ENCODE peak calls at places on chromosomes 16 and 17, in seven cellular contexts. One of them, this sample, is unnamed.

GRCh38 chr17:56185491-56185890 is 32.2 kb downstream of the ANKFN1 start:
- DNase-seq in body of pancreas: no peak
- DNase-seq in sigmoid colon: no peak
- DNase-seq in adrenal gland: no peak
- DNase-seq in GM12878: no peak
- DNase-seq in Peyer's patch: no peak
- DNase-seq in tibial nerve: no peak
- DNase-seq in this sample: no peak

GRCh38 chr17:2924211-2924610 is 128.0 kb downstream of the RAP1GAP2 start:
- DNase-seq in body of pancreas: no peak
- DNase-seq in sigmoid colon: no peak
- DNase-seq in adrenal gland: no peak
- DNase-seq in GM12878: no peak
- DNase-seq in Peyer's patch: no peak
- DNase-seq in tibial nerve: no peak
- DNase-seq in this sample: no peak

GRCh38 chr16:82699711-82700495 is 73.1 kb downstream of the CDH13 start:
- DNase-seq in body of pancreas: no peak
- DNase-seq in sigmoid colon: no peak
- DNase-seq in adrenal gland: peak; percentile 20
- DNase-seq in GM12878: no peak
- DNase-seq in Peyer's patch: no peak
- DNase-seq in tibial nerve: peak; percentile 21
- DNase-seq in this sample: peak; percentile 16

GRCh38 chr16:67804853-67805542 is 1.4 kb downstream of the RANBP10 start:
- DNase-seq in body of pancreas: no peak
- DNase-seq in sigmoid colon: no peak
- DNase-seq in adrenal gland: peak; percentile 21
- DNase-seq in GM12878: no peak
- DNase-seq in Peyer's patch: no peak
- DNase-seq in tibial nerve: no peak
- DNase-seq in this sample: no peak

GRCh38 chr16:89785523-89786155 is 30.8 kb downstream of the FANCA start:
- DNase-seq in body of pancreas: peak; percentile 16
- DNase-seq in sigmoid colon: no peak
- DNase-seq in adrenal gland: no peak
- DNase-seq in GM12878: no peak
- DNase-seq in Peyer's patch: peak; percentile 80
- DNase-seq in tibial nerve: no peak
- DNase-seq in this sample: no peak

GRCh38 chr17:48795444-48796162 is 21.4 kb downstream of the TTLL6 start:
- DNase-seq in body of pancreas: peak; percentile 19
- DNase-seq in sigmoid colon: no peak
- DNase-seq in adrenal gland: no peak
- DNase-seq in GM12878: no peak
- DNase-seq in Peyer's patch: peak; percentile 79
- DNase-seq in tibial nerve: no peak
- DNase-seq in this sample: no peak

GRCh38 chr17:6701719-6702118 is 11.4 kb downstream of the SLC13A5 start:
- DNase-seq in body of pancreas: peak; percentile 60
- DNase-seq in sigmoid colon: peak; percentile 43
- DNase-seq in adrenal gland: peak; percentile 41
- DNase-seq in GM12878: no peak
- DNase-seq in Peyer's patch: no peak
- DNase-seq in tibial nerve: no peak
- DNase-seq in this sample: peak; percentile 8

GRCh38 chr17:77717941-77718668 is 240.4 kb upstream of the TNRC6C start:
- DNase-seq in body of pancreas: no peak
- DNase-seq in sigmoid colon: no peak
- DNase-seq in adrenal gland: no peak
- DNase-seq in GM12878: no peak
- DNase-seq in Peyer's patch: no peak
- DNase-seq in tibial nerve: no peak
- DNase-seq in this sample: no peak

GRCh38 chr16:86387461-86388440 is 122.6 kb upstream of the FOXF1 start:
- DNase-seq in body of pancreas: no peak
- DNase-seq in sigmoid colon: no peak
- DNase-seq in adrenal gland: no peak
- DNase-seq in GM12878: no peak
- DNase-seq in Peyer's patch: no peak
- DNase-seq in tibial nerve: no peak
- DNase-seq in this sample: no peak

GRCh38 chr16:80580109-80580832 is 39.5 kb downstream of the DYNLRB2 start:
- DNase-seq in body of pancreas: no peak
- DNase-seq in sigmoid colon: no peak
- DNase-seq in adrenal gland: no peak
- DNase-seq in GM12878: peak; percentile 89
- DNase-seq in Peyer's patch: peak; percentile 58
- DNase-seq in tibial nerve: no peak
- DNase-seq in this sample: no peak

GRCh38 chr17:60356947-60357346 is 35.0 kb downstream of the USP32 start:
- DNase-seq in body of pancreas: peak; percentile 13
- DNase-seq in sigmoid colon: no peak
- DNase-seq in adrenal gland: peak; percentile 62
- DNase-seq in GM12878: no peak
- DNase-seq in Peyer's patch: no peak
- DNase-seq in tibial nerve: no peak
- DNase-seq in this sample: no peak
- TF ChIP-seq CTCF in body of pancreas: no peak
- TF ChIP-seq CTCF in sigmoid colon: no peak
- TF ChIP-seq CTCF in adrenal gland: no peak
- TF ChIP-seq CTCF in GM12878: no peak
- TF ChIP-seq CTCF in Peyer's patch: no peak
- TF ChIP-seq CTCF in tibial nerve: no peak
- TF ChIP-seq CTCF in this sample: no peak

GRCh38 chr17:74465378-74466110 is 890 bp upstream of the CD300A start:
- DNase-seq in body of pancreas: no peak
- DNase-seq in sigmoid colon: no peak
- DNase-seq in adrenal gland: no peak
- DNase-seq in GM12878: no peak
- DNase-seq in Peyer's patch: no peak
- DNase-seq in tibial nerve: no peak
- DNase-seq in this sample: no peak
- H3K27me3 ChIP-seq in body of pancreas: no peaks in the 10 kb centered on the region
- H3K27me3 ChIP-seq in sigmoid colon: peaks cover 34% of the 10 kb centered on the region
- H3K27me3 ChIP-seq in adrenal gland: peaks cover 12% of the 10 kb centered on the region
- H3K27me3 ChIP-seq in GM12878: no peaks in the 10 kb centered on the region
- H3K27me3 ChIP-seq in Peyer's patch: no peaks in the 10 kb centered on the region
- H3K27me3 ChIP-seq in tibial nerve: no peaks in the 10 kb centered on the region
- H3K27me3 ChIP-seq in this sample: no peaks in the 10 kb centered on the region

GRCh38 chr17:42964161-42964932 is at the start of gene AARSD1:
- DNase-seq in body of pancreas: peak; percentile 93
- DNase-seq in sigmoid colon: peak; percentile 96
- DNase-seq in adrenal gland: peak; percentile 94
- DNase-seq in GM12878: peak; percentile 87
- DNase-seq in Peyer's patch: peak; percentile 97
- DNase-seq in tibial nerve: peak; percentile 84
- DNase-seq in this sample: peak; percentile 93
- TF ChIP-seq POLR2A in body of pancreas: peak; percentile 26
- TF ChIP-seq POLR2A in sigmoid colon: peak; percentile 82
- TF ChIP-seq POLR2A in adrenal gland: peak; percentile 63
- TF ChIP-seq POLR2A in GM12878: peak; percentile 96
- TF ChIP-seq POLR2A in Peyer's patch: peak; percentile 64
- TF ChIP-seq POLR2A in tibial nerve: no peak
- TF ChIP-seq POLR2A in this sample: peak; percentile 33

DNA sequence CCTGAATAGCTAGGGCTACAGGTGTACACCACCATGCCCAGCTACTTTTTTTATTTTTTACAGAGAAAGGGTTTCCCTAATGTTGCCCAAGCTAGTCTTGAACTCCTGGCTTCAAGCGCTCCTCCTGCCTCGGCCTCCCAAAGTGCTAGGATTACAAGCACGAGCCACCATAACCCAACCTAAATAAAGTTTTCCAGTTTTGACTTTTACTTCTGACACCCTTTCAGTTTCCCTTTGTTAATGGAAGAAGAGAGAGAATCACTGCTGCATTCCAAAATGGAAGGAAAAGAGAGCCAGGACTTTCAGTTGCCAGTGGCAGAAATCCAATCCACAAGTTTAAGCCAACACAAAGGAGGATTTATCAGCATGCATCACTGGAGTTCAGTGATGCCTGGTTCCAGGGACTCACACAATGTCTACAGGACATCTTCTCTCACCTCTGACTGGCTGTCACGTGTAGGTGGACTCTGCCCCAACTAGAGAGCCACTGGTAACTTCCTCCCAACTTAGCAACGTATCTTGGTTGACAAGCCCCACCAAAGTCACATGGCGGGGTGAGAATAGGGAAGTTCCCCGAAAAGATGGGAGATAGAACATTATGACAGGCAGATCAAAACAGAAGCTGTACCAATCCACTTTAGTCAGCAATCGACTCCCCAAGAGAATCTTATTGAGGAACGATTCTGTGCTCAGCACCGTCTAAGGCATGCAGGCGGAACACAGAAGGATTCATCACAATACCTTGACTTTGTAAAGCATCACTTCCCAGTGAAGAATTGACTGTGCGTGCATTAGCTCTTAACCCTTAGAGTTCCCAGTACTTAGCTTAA is 46.5 kb downstream of the GAS7 start:
- DNase-seq in body of pancreas: no peak
- DNase-seq in sigmoid colon: peak; percentile 74
- DNase-seq in adrenal gland: peak; percentile 51
- DNase-seq in GM12878: no peak
- DNase-seq in Peyer's patch: peak; percentile 58
- DNase-seq in tibial nerve: peak; percentile 42
- DNase-seq in this sample: no peak
- TF ChIP-seq CTCF in body of pancreas: no peak
- TF ChIP-seq CTCF in sigmoid colon: no peak
- TF ChIP-seq CTCF in adrenal gland: no peak
- TF ChIP-seq CTCF in GM12878: no peak
- TF ChIP-seq CTCF in Peyer's patch: no peak
- TF ChIP-seq CTCF in tibial nerve: no peak
- TF ChIP-seq CTCF in this sample: no peak

GRCh38 chr16:1080801-1081733 is 8.5 kb downstream of the SSTR5 start:
- DNase-seq in body of pancreas: no peak
- DNase-seq in sigmoid colon: no peak
- DNase-seq in adrenal gland: no peak
- DNase-seq in GM12878: no peak
- DNase-seq in Peyer's patch: no peak
- DNase-seq in tibial nerve: no peak
- DNase-seq in this sample: no peak
- H3K27me3 ChIP-seq in body of pancreas: no peaks in the 10 kb centered on the region
- H3K27me3 ChIP-seq in sigmoid colon: peaks cover 91% of the 10 kb centered on the region
- H3K27me3 ChIP-seq in adrenal gland: no peaks in the 10 kb centered on the region
- H3K27me3 ChIP-seq in GM12878: no peaks in the 10 kb centered on the region
- H3K27me3 ChIP-seq in Peyer's patch: no peaks in the 10 kb centered on the region
- H3K27me3 ChIP-seq in tibial nerve: no peaks in the 10 kb centered on the region
- H3K27me3 ChIP-seq in this sample: no peaks in the 10 kb centered on the region

This sample was measured in thyroid gland.